ENCODE peak calls at places on chromosomes 1 and 21, in eight cellular contexts. V is AG09309, X is endodermal cell, K is fibroblast of the aortic adventitia, U is AG04450, D is neural progenitor cell, P is IMR-90, A is stomach. T is an unnamed sample.

GRCh38 chr1:210335001-210335400 is 6.3 kb downstream of the HHAT start:
- DNase-seq in D (no peak), P (no peak), K (no peak), U (no peak), A (no peak), X (no peak), V (no peak), T (no peak)

GRCh38 chr1:102019530-102019929 is 22.8 kb upstream of the OLFM3 start:
- DNase-seq in K (no peak), X (no peak), D (no peak), P (no peak), A (no peak), V (no peak), U (no peak), T (no peak)

GRCh38 chr1:176866011-176866410 is 298.5 kb downstream of the ASTN1 start:
- DNase-seq in X (no peak), P (no peak), V (no peak), U (no peak), K (peak), D (no peak), A (no peak), T (no peak)

GRCh38 chr1:163361123-163361934 is 39.6 kb downstream of the NUF2 start:
- DNase-seq in P (no peak), V (no peak), U (no peak), A (no peak), D (peak), X (peak), K (peak), T (no peak)

GRCh38 chr1:205811660-205812059 is 1.3 kb downstream of the SLC41A1 start:
- DNase-seq in A (peak), X (no peak), P (no peak), U (no peak), V (no peak), D (no peak), K (peak), T (no peak)

GRCh38 chr21:16534408-16535099 is 804.8 kb downstream of the USP25 start:
- DNase-seq in D (no peak), V (peak), U (no peak), X (no peak), K (peak), A (peak), P (peak), T (peak)

GRCh38 chr1:94258873-94259331 is 21.5 kb upstream of the ARHGAP29 start:
- DNase-seq in U (peak), D (no peak), X (no peak), V (peak), A (no peak), P (peak), K (peak), T (peak)

GRCh38 chr1:24318988-24319863 is at the start of gene GRHL3:
- DNase-seq in P (no peak), D (no peak), V (no peak), U (no peak), X (peak), K (no peak), A (peak), T (no peak)

GRCh38 chr1:14880456-14881316 is 272.9 kb upstream of the TMEM51 start:
- DNase-seq in P (peak), A (peak), V (peak), U (no peak), K (peak), D (no peak), X (no peak), T (no peak)

GRCh38 chr21:24727803-24728425 is 879.4 kb downstream of the MRPL39 start:
- DNase-seq in V (no peak), A (no peak), P (peak), U (peak), K (no peak), D (no peak), X (no peak), T (no peak)

GRCh38 chr1:40312238-40313205 is 4.6 kb downstream of the COL9A2 start:
- DNase-seq in K (no peak), A (peak), D (peak), U (no peak), V (no peak), P (no peak), X (no peak), T (no peak)

GRCh38 chr1:34681481-34682451 is 73.1 kb upstream of the GJB5 start:
- DNase-seq in K (peak), A (peak), V (peak), D (peak), X (peak), U (peak), P (peak), T (no peak)

GRCh38 chr1:116375165-116375883 is 2.3 kb downstream of the ATP1A1 start:
- DNase-seq in A (no peak), U (no peak), X (no peak), K (no peak), D (no peak), P (no peak), V (no peak), T (no peak)

GRCh38 chr1:41537257-41537656 is 52.8 kb upstream of the EDN2 start:
- DNase-seq in D (no peak), U (no peak), X (no peak), V (no peak), K (peak), P (no peak), A (no peak), T (peak)

GRCh38 chr21:34841154-34841553 is 172.4 kb downstream of the CLIC6 start:
- DNase-seq in K (no peak), D (no peak), A (no peak), P (no peak), V (no peak), X (no peak), U (no peak), T (no peak)

GRCh38 chr1:112465122-112465521 is 43.6 kb upstream of the WNT2B start:
- DNase-seq in U (no peak), D (no peak), X (no peak), K (peak), P (peak), A (no peak), V (no peak), T (no peak)

GRCh38 chr1:4931486-4931885 is 277.1 kb downstream of the AJAP1 start:
- DNase-seq in A (no peak), X (peak), K (no peak), V (no peak), D (no peak), P (no peak), U (no peak), T (no peak)

GRCh38 chr1:15213333-15213732 is 33.7 kb upstream of the FHAD1 start:
- DNase-seq in X (no peak), D (peak), U (peak), V (peak), P (peak), A (peak), K (peak), T (no peak)

DNA sequence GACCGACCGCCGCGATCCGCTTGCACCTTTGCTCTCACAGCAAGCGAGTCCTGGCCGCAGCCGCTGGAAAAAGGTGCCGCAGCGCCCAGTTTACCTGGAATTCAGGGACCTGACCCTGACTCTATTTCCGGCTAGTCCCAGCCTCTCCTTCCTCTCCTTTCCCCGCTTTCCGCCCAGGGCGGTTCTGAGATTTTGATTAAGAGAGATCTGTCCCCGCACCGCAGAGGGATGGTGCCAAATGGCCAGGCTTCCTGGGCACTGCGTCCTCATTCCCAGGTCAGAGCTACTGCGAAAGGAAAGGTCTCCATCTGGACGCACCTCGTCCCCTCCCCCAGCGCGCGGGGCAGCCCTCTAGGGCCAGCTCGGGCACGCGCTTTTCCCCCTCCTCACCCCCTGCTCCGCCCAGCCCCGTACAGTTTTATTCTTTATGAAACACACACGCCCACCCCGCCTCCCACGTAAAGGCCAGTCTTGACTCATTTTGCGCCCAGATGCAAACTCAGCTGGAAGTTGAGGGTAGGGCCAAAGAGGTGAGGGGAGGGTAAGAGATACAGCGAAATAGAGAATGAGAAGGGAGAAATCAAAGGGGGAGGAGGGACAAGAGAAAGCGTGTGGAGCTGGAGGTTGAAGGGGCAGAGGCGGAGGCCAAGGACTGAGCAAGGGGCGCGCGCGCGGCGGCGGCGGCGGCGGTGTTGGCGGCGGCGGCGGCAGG is 411.8 kb upstream of the ESRRG start:
- DNase-seq in X (peak), V (no peak), A (no peak), U (no peak), P (peak), K (peak), D (peak), T (no peak)
- H3K4me3 ChIP-seq in X (peak), V (peak), A (peak), U (peak), P (peak), K (peak), D (peak), T (peak)

GRCh38 chr1:52532247-52532646 is 20.6 kb downstream of the TUT4 start:
- DNase-seq in V (no peak), U (no peak), X (no peak), A (no peak), P (no peak), K (no peak), D (no peak), T (no peak)
- H3K4me3 ChIP-seq in V (no peak), U (no peak), X (no peak), A (no peak), P (no peak), K (no peak), D (no peak), T (no peak)

GRCh38 chr1:160637821-160638539 is 8.9 kb downstream of the SLAMF1 start:
- DNase-seq in A (no peak), V (no peak), U (no peak), K (peak), P (no peak), D (no peak), X (no peak), T (no peak)
- H3K4me3 ChIP-seq in A (no peak), V (no peak), U (no peak), K (no peak), P (no peak), D (no peak), X (no peak), T (no peak)

DNA sequence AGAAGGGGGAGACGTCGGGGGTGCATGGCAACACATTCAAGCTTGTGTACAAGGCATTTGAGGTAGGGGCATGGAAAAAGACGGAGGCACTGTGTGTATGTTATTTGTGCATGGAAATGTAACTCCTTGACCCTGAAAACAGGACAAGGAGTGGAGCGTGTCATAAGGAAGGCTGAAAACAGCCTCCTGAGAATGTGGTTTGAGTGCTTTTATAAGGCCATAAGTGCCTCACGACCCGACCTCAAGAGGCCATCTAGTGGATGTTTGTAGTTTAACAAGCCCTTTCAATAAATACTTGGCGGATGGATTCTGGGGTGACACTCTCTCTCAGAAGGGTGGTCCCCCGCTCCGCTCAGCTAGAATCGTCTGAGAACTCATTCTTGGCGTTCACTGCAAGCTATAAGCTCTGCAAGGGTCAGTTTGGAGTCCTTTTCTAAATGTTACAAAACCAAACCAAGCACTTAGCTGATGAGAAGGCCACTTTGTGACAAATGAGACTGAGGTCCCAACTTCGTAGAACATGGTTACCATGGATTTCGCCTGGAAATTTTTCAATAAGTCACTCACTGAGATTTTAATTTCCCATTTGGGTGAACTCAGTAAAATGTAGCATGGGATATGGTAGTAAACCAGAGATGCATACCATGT is 38.8 kb upstream of the CLCA4 start:
- DNase-seq in U (peak), P (peak), A (no peak), V (no peak), X (peak), D (peak), K (peak), T (no peak)
- H3K4me3 ChIP-seq in U (no peak), P (no peak), A (no peak), V (no peak), X (no peak), D (no peak), K (peak), T (no peak)

DNA sequence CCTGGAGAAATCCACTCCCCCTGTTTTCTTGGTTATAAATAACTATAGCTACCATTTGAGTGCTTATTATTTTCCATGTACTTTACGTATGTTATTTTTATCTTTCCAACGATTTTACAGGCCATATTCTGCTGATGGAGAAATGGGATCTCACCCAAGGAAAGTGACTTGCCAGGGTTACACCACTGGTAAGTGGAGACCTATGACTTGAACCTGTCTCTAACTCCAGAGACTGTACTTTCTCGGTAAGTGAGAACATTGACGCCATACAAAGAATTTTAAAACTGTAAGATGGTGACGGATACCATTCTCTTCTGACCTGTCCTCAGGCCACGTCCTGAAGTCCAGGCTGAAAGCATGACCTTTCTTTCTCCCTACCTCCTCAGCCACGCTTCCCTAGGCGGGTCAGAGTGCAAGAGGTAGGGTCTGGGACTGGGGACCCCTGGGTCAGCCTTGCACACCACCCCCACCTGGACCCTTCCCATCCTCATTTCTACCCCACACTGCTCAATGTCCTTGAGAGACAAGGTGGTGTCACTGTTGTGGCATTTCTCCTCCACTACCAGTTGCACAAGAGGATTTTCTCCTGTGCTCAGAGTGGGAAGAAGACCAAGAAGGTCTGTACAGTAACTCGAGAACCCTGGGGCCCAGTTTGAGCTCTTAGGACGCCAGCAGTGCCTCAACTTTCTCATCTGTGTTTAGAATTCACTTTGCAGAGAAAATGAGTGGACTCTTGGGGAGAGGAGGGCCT is 49.2 kb upstream of the CD34 start:
- DNase-seq in A (no peak), D (no peak), X (no peak), K (no peak), U (no peak), V (no peak), P (no peak), T (no peak)
- H3K4me3 ChIP-seq in A (no peak), D (no peak), X (no peak), K (no peak), U (no peak), V (no peak), P (no peak), T (no peak)

DNA sequence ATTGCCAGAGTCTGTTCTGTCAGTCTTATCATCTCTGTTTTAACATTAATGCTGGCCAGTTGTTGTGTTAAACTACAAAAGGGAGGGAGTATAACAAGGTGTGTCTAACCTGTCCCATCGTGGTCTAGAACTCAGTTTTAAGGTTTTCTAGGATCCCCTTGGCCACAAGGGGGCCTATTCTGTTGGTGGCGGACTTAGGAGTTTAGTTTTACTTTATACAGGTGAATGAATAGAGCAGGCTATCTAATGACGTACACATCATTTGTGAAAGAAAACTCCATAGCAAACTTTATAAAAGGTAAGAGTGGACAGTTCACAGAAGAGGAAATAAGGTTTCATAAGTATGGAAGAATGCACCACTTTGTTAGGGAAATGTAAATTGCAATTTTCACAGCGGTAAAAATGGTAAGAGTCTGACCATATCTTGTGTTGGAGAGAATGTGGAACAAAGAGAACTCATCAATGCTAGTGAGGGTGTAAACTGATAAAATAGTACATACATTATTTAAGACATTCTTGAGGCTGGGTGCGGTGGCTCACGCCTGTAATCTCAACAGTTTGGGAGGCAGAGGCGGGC is 2.5 kb upstream of the ATF6 start:
- DNase-seq in P (no peak), U (no peak), V (no peak), K (no peak), A (peak), D (peak), X (peak), T (no peak)
- H3K4me3 ChIP-seq in P (no peak), U (no peak), V (no peak), K (no peak), A (no peak), D (no peak), X (no peak), T (no peak)

DNA sequence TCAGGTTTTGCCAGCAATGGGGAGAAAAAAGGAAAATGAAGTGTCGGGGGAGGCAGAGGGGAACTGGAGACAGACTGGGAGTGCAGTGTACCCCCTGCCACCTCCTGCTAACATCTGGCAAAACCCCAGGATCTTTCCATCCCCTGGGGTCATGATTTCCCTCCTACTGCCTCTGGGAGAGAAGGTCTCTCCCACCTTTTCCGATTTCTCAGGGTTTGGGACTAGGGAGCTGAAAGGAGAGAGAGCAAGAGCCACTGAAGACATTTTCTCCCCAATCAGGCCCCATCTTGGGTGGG is 5.1 kb downstream of the FHL3 start:
- DNase-seq in K (no peak), P (no peak), D (no peak), A (no peak), X (no peak), U (no peak), V (no peak), T (no peak)
- H3K4me3 ChIP-seq in K (peak), P (no peak), D (no peak), A (no peak), X (peak), U (peak), V (no peak), T (peak)

GRCh38 chr21:38662224-38662568 is 143.5 kb upstream of the ETS2 start:
- DNase-seq in P (no peak), D (no peak), K (no peak), U (no peak), A (no peak), X (no peak), V (no peak), T (no peak)

GRCh38 chr21:38659936-38660332 is 145.8 kb upstream of the ETS2 start:
- DNase-seq in P (no peak), D (no peak), U (no peak), K (no peak), V (no peak), A (no peak), X (no peak), T (no peak)

GRCh38 chr21:38663282-38663681 is 142.4 kb upstream of the ETS2 start:
- DNase-seq in X (no peak), A (no peak), D (no peak), K (no peak), V (no peak), P (no peak), U (no peak), T (no peak)

GRCh38 chr21:38660333-38661295 is 145.1 kb upstream of the ETS2 start:
- DNase-seq in U (no peak), D (peak), V (no peak), X (peak), A (no peak), P (no peak), K (no peak), T (no peak)

DNA sequence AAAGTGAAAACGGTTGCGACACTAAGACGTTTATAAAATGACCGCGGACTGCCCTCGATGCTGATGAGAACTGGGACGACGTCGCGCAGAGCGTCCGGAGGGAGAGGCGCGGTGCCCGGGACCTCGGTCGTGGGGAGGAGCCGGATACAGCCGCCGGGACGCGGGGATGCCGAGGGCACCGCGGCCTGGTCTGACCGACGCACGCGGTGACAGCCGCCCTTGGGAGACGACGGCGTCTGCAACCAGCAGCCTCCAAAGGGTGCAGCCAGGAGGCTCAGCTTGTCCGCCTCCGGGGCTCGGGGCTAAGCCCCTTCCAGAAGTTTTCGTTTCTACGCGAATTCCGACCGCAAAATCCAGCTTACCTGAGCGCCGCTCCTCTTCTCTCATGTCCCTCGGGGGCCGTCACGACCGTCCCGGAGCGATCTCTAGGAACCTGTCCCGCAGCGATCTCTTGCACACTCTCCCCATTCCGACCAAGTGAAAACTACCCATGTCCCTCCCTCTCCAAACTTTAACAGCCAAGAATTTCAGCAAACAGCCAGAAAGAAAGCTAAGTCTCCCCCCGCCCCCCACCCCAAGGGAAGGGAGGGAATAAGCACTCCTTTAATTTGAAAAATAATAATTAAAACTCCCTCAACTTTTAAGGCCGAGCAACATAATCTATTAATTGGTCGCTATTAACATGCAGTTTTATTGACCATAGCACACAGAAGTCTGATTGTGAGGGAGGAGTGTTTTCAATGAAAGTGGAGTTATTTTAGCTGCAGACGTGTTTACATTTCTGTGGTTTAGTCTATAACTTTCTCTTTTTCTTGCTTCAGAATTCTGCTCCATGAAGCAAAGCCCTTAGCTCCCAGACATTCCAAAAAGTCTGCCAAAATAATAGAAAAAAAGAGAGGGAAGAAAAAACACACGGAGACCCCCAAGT is 144.2 kb upstream of the ETS2 start:
- DNase-seq in U (peak), A (no peak), V (no peak), X (peak), P (peak), D (peak), K (peak), T (no peak)
- H3K4me3 ChIP-seq in U (peak), A (peak), V (peak), X (peak), P (peak), D (peak), K (peak), T (peak)

T was measured in skeletal muscle cell.